ENCODE peak calls at places on chromosomes 3 and 15, in four cellular contexts. R, J, G and P are unnamed samples.

GRCh38 chr3:197730200-197730599 is 6.5 kb downstream of the RUBCN start:
- DNase-seq in J (no peak), R (no peak), G (peak), P (no peak)

GRCh38 chr15:37135225-37135624 is 34.9 kb upstream of the MEIS2 start:
- DNase-seq in R (no peak), J (no peak), G (peak), P (peak)

GRCh38 chr3:196525141-196525540 is 10.0 kb upstream of the SMCO1 start:
- DNase-seq in J (no peak), R (no peak), G (no peak), P (no peak)

GRCh38 chr15:42582569-42583235 is 7.3 kb downstream of the STARD9 start:
- DNase-seq in J (no peak), G (peak), R (no peak), P (no peak)

GRCh38 chr3:179069762-179070390 is 1.7 kb downstream of the ZMAT3 start:
- DNase-seq in G (no peak), J (no peak), R (no peak), P (no peak)

GRCh38 chr3:112333002-112333385 is at the start of gene CD200:
- DNase-seq in J (no peak), G (no peak), R (no peak), P (no peak)

GRCh38 chr3:121894191-121894990 is at the start of gene SLC15A2:
- DNase-seq in R (no peak), J (no peak), G (no peak), P (no peak)

GRCh38 chr3:28224430-28224829 is 17.0 kb upstream of the CMC1 start:
- DNase-seq in R (no peak), J (no peak), G (no peak), P (no peak)

GRCh38 chr15:76056931-76057330 is 2.9 kb upstream of the TMEM266 start:
- DNase-seq in R (no peak), G (no peak), J (peak), P (no peak)

GRCh38 chr3:60737633-60738399 is 513.4 kb downstream of the FHIT start:
- DNase-seq in J (no peak), G (no peak), R (no peak), P (no peak)

GRCh38 chr3:134743006-134743405 is 52.1 kb upstream of the EPHB1 start:
- DNase-seq in J (no peak), R (no peak), G (no peak), P (no peak)

GRCh38 chr15:64112904-64113303 is 17.1 kb downstream of the SNX1 start:
- DNase-seq in G (no peak), R (no peak), J (no peak), P (no peak)

GRCh38 chr15:64122936-64123351 is 27.2 kb downstream of the SNX1 start:
- DNase-seq in R (no peak), J (no peak), G (no peak), P (no peak)

GRCh38 chr15:64112077-64112772 is 16.4 kb downstream of the SNX1 start:
- DNase-seq in R (peak), J (no peak), G (no peak), P (no peak)

GRCh38 chr15:64122444-64122843 is 26.7 kb downstream of the SNX1 start:
- DNase-seq in R (no peak), G (no peak), J (no peak), P (no peak)

GRCh38 chr15:64117759-64118487 is 22.1 kb downstream of the SNX1 start:
- DNase-seq in R (no peak), J (no peak), G (no peak), P (no peak)
- TF ChIP-seq FOXK2 in R (no peak), J (no peak), G (no peak), P (no peak)

GRCh38 chr3:119433613-119434325 is 29.6 kb downstream of the TMEM39A start:
- DNase-seq in J (no peak), R (no peak), G (no peak), P (no peak)

GRCh38 chr3:119427669-119428068 is 35.7 kb downstream of the TMEM39A start:
- DNase-seq in J (no peak), G (no peak), R (no peak), P (no peak)

GRCh38 chr3:119428538-119428937 is 34.9 kb downstream of the TMEM39A start:
- DNase-seq in R (peak), G (peak), J (no peak), P (no peak)
- TF ChIP-seq FOXK2 in R (no peak), G (no peak), J (no peak), P (no peak)

GRCh38 chr3:170162052-170162451 is 19.5 kb downstream of the PHC3 start:
- DNase-seq in G (no peak), R (no peak), J (no peak), P (no peak)

GRCh38 chr3:170159933-170160332 is 21.6 kb downstream of the PHC3 start:
- DNase-seq in G (no peak), J (no peak), R (no peak), P (no peak)

GRCh38 chr3:170164720-170165119 is 16.8 kb downstream of the PHC3 start:
- DNase-seq in G (no peak), J (no peak), R (no peak), P (no peak)

GRCh38 chr3:170163956-170164645 is 17.4 kb downstream of the PHC3 start:
- DNase-seq in R (no peak), J (no peak), G (no peak), P (no peak)

GRCh38 chr3:170162630-170163029 is 18.9 kb downstream of the PHC3 start:
- DNase-seq in J (no peak), R (no peak), G (no peak), P (no peak)
- TF ChIP-seq FOXK2 in J (no peak), R (no peak), G (no peak), P (no peak)

DNA sequence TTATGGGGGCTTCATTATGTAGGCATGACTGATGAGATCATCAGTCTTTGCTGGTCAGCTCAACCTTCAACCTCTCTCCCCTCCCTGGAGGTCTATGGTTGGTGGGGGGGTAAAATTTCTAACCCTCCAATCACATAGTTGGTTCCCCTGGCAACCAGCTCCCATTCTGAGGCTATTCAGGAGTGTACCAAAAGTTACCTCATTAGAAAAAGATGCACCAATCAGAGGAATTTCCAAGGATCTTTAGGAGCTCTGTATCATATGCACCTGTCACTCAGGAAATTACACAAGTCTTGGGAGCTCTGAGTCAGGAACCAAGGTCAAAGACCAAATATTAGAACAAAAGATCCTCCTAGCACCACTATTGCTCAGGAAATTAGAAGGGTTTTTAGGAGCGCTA is 21.4 kb upstream of the LEO1 start:
- DNase-seq in J (no peak), R (peak), G (no peak), P (no peak)
- TF ChIP-seq FOXK2 in J (no peak), R (no peak), G (no peak), P (no peak)

DNA sequence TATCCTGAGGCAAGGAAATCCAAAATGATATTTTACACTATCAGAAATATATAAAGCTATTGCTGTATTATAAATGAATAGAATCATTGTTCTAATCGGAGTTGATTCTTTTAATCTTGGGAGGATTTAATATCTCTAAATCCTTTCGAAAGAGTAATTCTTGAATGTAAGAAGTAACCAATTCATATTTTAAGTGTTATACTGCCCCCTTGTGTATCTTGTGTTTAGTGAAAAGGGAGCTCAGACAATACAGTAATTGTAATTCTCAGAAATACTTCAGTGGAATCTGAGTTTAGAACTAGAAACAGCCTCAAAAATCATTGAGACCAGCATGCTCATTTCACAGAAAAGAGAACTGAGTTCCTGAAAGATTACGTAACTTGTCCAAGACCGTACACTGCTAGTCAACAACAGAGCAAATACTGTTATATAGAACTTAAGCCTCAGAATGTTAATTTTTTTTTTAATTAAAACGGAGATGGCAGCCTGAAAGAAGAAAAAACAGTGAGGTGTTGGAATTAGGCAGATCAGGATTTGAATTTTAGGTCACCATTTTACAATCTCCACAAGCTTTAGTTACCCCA is 42.9 kb downstream of the PLCH1 start:
- DNase-seq in J (no peak), G (peak), R (peak), P (peak)
- TF ChIP-seq FOXK2 in J (no peak), G (no peak), R (no peak), P (no peak)

DNA sequence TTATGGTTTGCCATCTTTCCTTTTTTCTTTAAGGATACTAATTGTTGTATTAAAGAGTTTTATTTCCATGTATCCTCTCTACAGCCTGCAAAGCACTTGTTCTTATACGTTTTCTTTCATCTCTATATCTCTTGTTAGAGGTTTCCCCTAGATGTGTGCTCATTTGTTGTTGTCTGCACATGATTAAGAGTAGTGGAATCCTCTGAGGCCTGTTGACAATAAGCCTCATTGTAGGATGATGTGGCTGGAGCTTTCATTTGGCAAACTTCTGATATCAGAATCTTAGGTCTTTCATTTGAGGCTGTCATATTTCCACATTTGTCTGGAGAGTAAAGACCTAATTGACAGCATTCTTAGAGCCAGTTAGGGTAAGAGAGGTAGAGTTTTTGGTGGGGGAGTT is 506.0 kb downstream of the DIPK2A start:
- DNase-seq in R (no peak), G (no peak), J (no peak), P (no peak)
- TF ChIP-seq FOXK2 in R (no peak), G (no peak), J (no peak), P (no peak)